ENCODE peak calls at places on chromosomes 12 and 14, in seven cellular contexts. J is NCI-H146, H is heart left ventricle, G is mammary epithelial cell, I is GM18507, P is DMS79, Z is ELR. N is an unnamed sample.

GRCh38 chr14:83887871-83888270 is 1642.1 kb upstream of the FLRT2 start:
- DNase-seq in J (no peak), H (no peak), Z (no peak), G (no peak), I (no peak), P (no peak), N (no peak)

GRCh38 chr14:53550776-53551175 is 397.7 kb upstream of the DDHD1 start:
- DNase-seq in G (no peak), H (no peak), Z (no peak), I (no peak), J (no peak), P (no peak), N (no peak)

GRCh38 chr12:68591716-68592437 is 18.8 kb upstream of the RAP1B start:
- DNase-seq in J (no peak), H (no peak), G (no peak), Z (no peak), P (no peak), I (no peak), N (no peak)

GRCh38 chr12:70657621-70658286 is 20.5 kb upstream of the PTPRB start:
- DNase-seq in P (no peak), H (no peak), I (no peak), Z (no peak), G (no peak), J (no peak), N (no peak)

GRCh38 chr14:102055181-102055901 is 31.5 kb downstream of the HSP90AA1 start:
- DNase-seq in G (peak), Z (peak), P (no peak), I (no peak), H (no peak), J (no peak), N (no peak)

GRCh38 chr14:100522616-100523021 is 64.6 kb downstream of the BEGAIN start:
- DNase-seq in J (no peak), Z (no peak), G (no peak), I (no peak), H (peak), P (peak), N (peak)

GRCh38 chr12:121579981-121580868 is 598 bp downstream of the KDM2B start:
- DNase-seq in I (no peak), H (peak), G (peak), Z (peak), J (peak), P (peak), N (peak)

GRCh38 chr12:131486831-131487230 is 224.1 kb upstream of the SFSWAP start:
- DNase-seq in Z (no peak), G (no peak), I (no peak), P (no peak), H (no peak), J (no peak), N (no peak)

GRCh38 chr12:9406564-9407424 is 198.6 kb upstream of the PZP start:
- DNase-seq in J (no peak), Z (no peak), P (no peak), H (no peak), I (no peak), G (no peak), N (peak)

GRCh38 chr12:11633968-11634367 is 15.5 kb upstream of the ETV6 start:
- DNase-seq in G (peak), J (no peak), Z (peak), P (no peak), I (no peak), H (no peak), N (no peak)

GRCh38 chr14:67240168-67240932 is 885 bp upstream of the PALS1 start:
- DNase-seq in P (no peak), H (peak), J (no peak), G (peak), I (no peak), Z (peak), N (peak)

GRCh38 chr12:111893287-111893686 is 51.3 kb downstream of the MAPKAPK5 start:
- DNase-seq in I (no peak), P (no peak), Z (no peak), H (no peak), J (no peak), G (no peak), N (no peak)

GRCh38 chr12:28710882-28711281 is 438.2 kb upstream of the FAR2 start:
- DNase-seq in G (peak), H (no peak), P (no peak), J (no peak), I (no peak), Z (peak), N (no peak)

GRCh38 chr12:93674386-93674785 is 2.8 kb upstream of the CRADD start:
- DNase-seq in Z (no peak), G (no peak), J (no peak), P (no peak), H (no peak), I (no peak), N (no peak)

GRCh38 chr14:24146978-24147760 is at the start of gene RNF31:
- DNase-seq in H (peak), I (peak), Z (peak), P (peak), G (peak), J (peak), N (peak)

GRCh38 chr14:72892103-72892878 is 1.6 kb downstream of the DPF3 start:
- DNase-seq in H (no peak), G (peak), Z (peak), J (no peak), P (peak), I (no peak), N (no peak)